ENCODE peak calls at places on chromosomes 6 and 20, in six cellular contexts. One of them, this sample, is unnamed.

GRCh38 chr6:137089305-137089704 is 44.5 kb upstream of the IL20RA start:
- DNase-seq in GM12864: no peak
- DNase-seq in brain microvascular endothelial cell: no peak
- DNase-seq in HFF-Myc: no peak
- DNase-seq in lower lobe of right lung: no peak
- DNase-seq in fibroblast of mammary gland: no peak
- DNase-seq in this sample: no peak

GRCh38 chr6:115360602-115361325 is 699.9 kb downstream of the FRK start:
- DNase-seq in GM12864: no peak
- DNase-seq in lower lobe of right lung: no peak
- DNase-seq in fibroblast of mammary gland: no peak
- DNase-seq in brain microvascular endothelial cell: no peak
- DNase-seq in HFF-Myc: no peak
- DNase-seq in this sample: no peak

GRCh38 chr20:56359212-56360132 is 698 bp downstream of the FAM210B start:
- DNase-seq in fibroblast of mammary gland: peak
- DNase-seq in HFF-Myc: no peak
- DNase-seq in brain microvascular endothelial cell: peak
- DNase-seq in GM12864: no peak
- DNase-seq in lower lobe of right lung: peak
- DNase-seq in this sample: peak

GRCh38 chr6:125503181-125503580 is 201.4 kb upstream of the HDDC2 start:
- DNase-seq in GM12864: no peak
- DNase-seq in brain microvascular endothelial cell: no peak
- DNase-seq in fibroblast of mammary gland: no peak
- DNase-seq in HFF-Myc: no peak
- DNase-seq in lower lobe of right lung: no peak
- DNase-seq in this sample: no peak

GRCh38 chr6:100472674-100473073 is 8.0 kb upstream of the SIM1 start:
- DNase-seq in lower lobe of right lung: no peak
- DNase-seq in GM12864: peak
- DNase-seq in fibroblast of mammary gland: peak
- DNase-seq in HFF-Myc: no peak
- DNase-seq in brain microvascular endothelial cell: peak
- DNase-seq in this sample: no peak

GRCh38 chr6:42661540-42662153 is 60.8 kb downstream of the PRPH2 start:
- DNase-seq in lower lobe of right lung: peak
- DNase-seq in HFF-Myc: peak
- DNase-seq in brain microvascular endothelial cell: peak
- DNase-seq in GM12864: peak
- DNase-seq in fibroblast of mammary gland: peak
- DNase-seq in this sample: peak

GRCh38 chr6:163820745-163821456 is 406.4 kb downstream of the QKI start:
- DNase-seq in HFF-Myc: no peak
- DNase-seq in brain microvascular endothelial cell: no peak
- DNase-seq in GM12864: no peak
- DNase-seq in fibroblast of mammary gland: no peak
- DNase-seq in lower lobe of right lung: no peak
- DNase-seq in this sample: no peak

GRCh38 chr6:159819932-159820640 is 20.0 kb downstream of the PNLDC1 start:
- DNase-seq in brain microvascular endothelial cell: no peak
- DNase-seq in lower lobe of right lung: peak
- DNase-seq in GM12864: peak
- DNase-seq in HFF-Myc: no peak
- DNase-seq in fibroblast of mammary gland: no peak
- DNase-seq in this sample: no peak

GRCh38 chr6:22328499-22328898 is 31.7 kb upstream of the PRL start:
- DNase-seq in HFF-Myc: no peak
- DNase-seq in brain microvascular endothelial cell: no peak
- DNase-seq in GM12864: no peak
- DNase-seq in fibroblast of mammary gland: peak
- DNase-seq in lower lobe of right lung: no peak
- DNase-seq in this sample: no peak

GRCh38 chr6:4846387-4846786 is 70.2 kb downstream of the CDYL start:
- DNase-seq in lower lobe of right lung: no peak
- DNase-seq in GM12864: no peak
- DNase-seq in HFF-Myc: no peak
- DNase-seq in fibroblast of mammary gland: no peak
- DNase-seq in brain microvascular endothelial cell: no peak
- DNase-seq in this sample: no peak

GRCh38 chr6:116971959-116972358 is 94.9 kb downstream of the RFX6 start:
- DNase-seq in HFF-Myc: peak
- DNase-seq in fibroblast of mammary gland: peak
- DNase-seq in lower lobe of right lung: no peak
- DNase-seq in brain microvascular endothelial cell: peak
- DNase-seq in GM12864: peak
- DNase-seq in this sample: peak

GRCh38 chr20:50815162-50815989 is 20.5 kb downstream of the BCAS4 start:
- DNase-seq in lower lobe of right lung: peak
- DNase-seq in GM12864: no peak
- DNase-seq in fibroblast of mammary gland: peak
- DNase-seq in brain microvascular endothelial cell: peak
- DNase-seq in HFF-Myc: no peak
- DNase-seq in this sample: peak

GRCh38 chr6:3591970-3592369 is 135.1 kb upstream of the SLC22A23 start:
- DNase-seq in lower lobe of right lung: no peak
- DNase-seq in fibroblast of mammary gland: peak
- DNase-seq in HFF-Myc: no peak
- DNase-seq in GM12864: no peak
- DNase-seq in brain microvascular endothelial cell: no peak
- DNase-seq in this sample: no peak

GRCh38 chr6:29680904-29681303 is at the start of gene ZFP57:
- DNase-seq in GM12864: no peak
- DNase-seq in brain microvascular endothelial cell: no peak
- DNase-seq in lower lobe of right lung: no peak
- DNase-seq in HFF-Myc: no peak
- DNase-seq in fibroblast of mammary gland: no peak
- DNase-seq in this sample: no peak

GRCh38 chr6:131657630-131658111 is 20.6 kb downstream of the ENPP3 start:
- DNase-seq in lower lobe of right lung: no peak
- DNase-seq in HFF-Myc: no peak
- DNase-seq in fibroblast of mammary gland: peak
- DNase-seq in brain microvascular endothelial cell: peak
- DNase-seq in GM12864: no peak
- DNase-seq in this sample: peak

GRCh38 chr6:119233327-119233984 is 116.1 kb downstream of the MAN1A1 start:
- DNase-seq in HFF-Myc: no peak
- DNase-seq in GM12864: no peak
- DNase-seq in brain microvascular endothelial cell: no peak
- DNase-seq in lower lobe of right lung: no peak
- DNase-seq in fibroblast of mammary gland: no peak
- DNase-seq in this sample: no peak

GRCh38 chr6:29627762-29628418 is 5.1 kb downstream of the GABBR1 start:
- DNase-seq in lower lobe of right lung: peak
- DNase-seq in fibroblast of mammary gland: peak
- DNase-seq in GM12864: no peak
- DNase-seq in brain microvascular endothelial cell: peak
- DNase-seq in HFF-Myc: peak
- DNase-seq in this sample: peak

GRCh38 chr20:44642203-44643153 is 9.0 kb downstream of the ADA start:
- DNase-seq in GM12864: no peak
- DNase-seq in brain microvascular endothelial cell: peak
- DNase-seq in fibroblast of mammary gland: peak
- DNase-seq in HFF-Myc: peak
- DNase-seq in lower lobe of right lung: peak
- DNase-seq in this sample: peak

GRCh38 chr20:32763202-32763999 is 1.2 kb downstream of the DNMT3B start:
- DNase-seq in GM12864: no peak
- DNase-seq in fibroblast of mammary gland: no peak
- DNase-seq in brain microvascular endothelial cell: no peak
- DNase-seq in lower lobe of right lung: no peak
- DNase-seq in HFF-Myc: no peak
- DNase-seq in this sample: no peak

GRCh38 chr20:36666181-36666740 is 20.3 kb upstream of the SLA2 start:
- DNase-seq in fibroblast of mammary gland: peak
- DNase-seq in lower lobe of right lung: no peak
- DNase-seq in HFF-Myc: no peak
- DNase-seq in GM12864: no peak
- DNase-seq in brain microvascular endothelial cell: peak
- DNase-seq in this sample: peak

GRCh38 chr6:75275067-75275466 is 9.5 kb downstream of the TMEM30A start:
- DNase-seq in GM12864: no peak
- DNase-seq in fibroblast of mammary gland: peak
- DNase-seq in brain microvascular endothelial cell: peak
- DNase-seq in lower lobe of right lung: no peak
- DNase-seq in HFF-Myc: peak
- DNase-seq in this sample: peak

GRCh38 chr20:51431321-51431720 is 111.2 kb downstream of the NFATC2 start:
- DNase-seq in fibroblast of mammary gland: no peak
- DNase-seq in brain microvascular endothelial cell: no peak
- DNase-seq in GM12864: no peak
- DNase-seq in HFF-Myc: no peak
- DNase-seq in lower lobe of right lung: no peak
- DNase-seq in this sample: no peak

GRCh38 chr20:50470249-50470858 is 39.8 kb upstream of the PTPN1 start:
- DNase-seq in GM12864: no peak
- DNase-seq in HFF-Myc: no peak
- DNase-seq in brain microvascular endothelial cell: peak
- DNase-seq in lower lobe of right lung: no peak
- DNase-seq in fibroblast of mammary gland: no peak
- DNase-seq in this sample: no peak

GRCh38 chr20:62935968-62936585 is 1.9 kb upstream of the GID8 start:
- DNase-seq in lower lobe of right lung: no peak
- DNase-seq in brain microvascular endothelial cell: no peak
- DNase-seq in HFF-Myc: no peak
- DNase-seq in GM12864: no peak
- DNase-seq in fibroblast of mammary gland: no peak
- DNase-seq in this sample: no peak
- TF ChIP-seq CTCF in lower lobe of right lung: no peak
- TF ChIP-seq CTCF in brain microvascular endothelial cell: no peak
- TF ChIP-seq CTCF in HFF-Myc: no peak
- TF ChIP-seq CTCF in GM12864: no peak
- TF ChIP-seq CTCF in fibroblast of mammary gland: no peak
- TF ChIP-seq CTCF in this sample: no peak

GRCh38 chr6:6317386-6317785 is 3.1 kb downstream of the F13A1 start:
- DNase-seq in GM12864: no peak
- DNase-seq in lower lobe of right lung: no peak
- DNase-seq in fibroblast of mammary gland: no peak
- DNase-seq in brain microvascular endothelial cell: no peak
- DNase-seq in HFF-Myc: no peak
- DNase-seq in this sample: no peak
- H3K4me3 ChIP-seq in GM12864: no peak
- H3K4me3 ChIP-seq in lower lobe of right lung: peak
- H3K4me3 ChIP-seq in fibroblast of mammary gland: no peak
- H3K4me3 ChIP-seq in brain microvascular endothelial cell: no peak
- H3K4me3 ChIP-seq in HFF-Myc: no peak
- H3K4me3 ChIP-seq in this sample: no peak

DNA sequence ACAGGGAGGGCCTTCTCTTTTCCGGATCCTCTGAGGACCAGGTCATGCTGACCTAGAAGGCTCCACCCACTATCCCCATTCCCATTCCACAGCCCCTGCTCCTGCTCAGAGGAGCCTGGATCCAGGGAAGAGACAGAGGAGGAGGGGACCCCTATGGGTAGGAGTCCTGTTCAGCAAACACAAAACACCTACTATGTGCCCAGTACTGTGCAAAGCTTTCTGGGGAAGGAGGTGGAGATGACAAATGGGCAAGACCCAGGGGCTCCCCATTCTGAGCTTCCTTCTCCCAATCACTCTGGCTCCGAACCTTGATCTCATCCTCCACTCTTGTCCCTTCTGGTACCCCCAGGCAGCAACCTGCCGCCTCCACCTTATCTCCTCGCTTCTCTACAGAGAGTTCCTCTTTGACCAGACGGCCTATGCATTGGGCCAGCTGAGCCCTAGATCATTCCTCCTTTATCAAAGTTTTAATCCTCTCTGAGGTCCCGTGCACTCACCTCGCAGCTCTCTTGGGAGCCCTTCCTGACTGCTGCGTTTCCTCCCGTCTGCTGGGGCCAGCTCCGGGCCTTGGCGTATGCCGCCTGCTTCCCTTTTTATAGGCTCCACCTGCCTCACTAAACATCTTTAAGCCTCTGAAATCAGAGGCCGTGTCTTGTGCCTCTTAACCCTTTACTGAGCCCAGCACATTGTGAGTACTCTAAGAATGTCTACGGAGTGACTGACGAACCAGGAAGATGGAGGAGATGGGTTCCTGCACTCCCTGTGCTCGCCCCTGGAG is 70.5 kb upstream of the CCDC167 start:
- DNase-seq in brain microvascular endothelial cell: no peak
- DNase-seq in lower lobe of right lung: no peak
- DNase-seq in GM12864: no peak
- DNase-seq in HFF-Myc: no peak
- DNase-seq in fibroblast of mammary gland: no peak
- DNase-seq in this sample: no peak
- TF ChIP-seq CTCF in brain microvascular endothelial cell: no peak
- TF ChIP-seq CTCF in lower lobe of right lung: no peak
- TF ChIP-seq CTCF in GM12864: no peak
- TF ChIP-seq CTCF in HFF-Myc: no peak
- TF ChIP-seq CTCF in fibroblast of mammary gland: no peak
- TF ChIP-seq CTCF in this sample: no peak

GRCh38 chr20:38018385-38018784 is 14.9 kb downstream of the TTI1 start:
- DNase-seq in GM12864: no peak
- DNase-seq in HFF-Myc: no peak
- DNase-seq in brain microvascular endothelial cell: no peak
- DNase-seq in fibroblast of mammary gland: no peak
- DNase-seq in lower lobe of right lung: no peak
- DNase-seq in this sample: no peak
- H3K4me3 ChIP-seq in GM12864: no peak
- H3K4me3 ChIP-seq in HFF-Myc: no peak
- H3K4me3 ChIP-seq in brain microvascular endothelial cell: no peak
- H3K4me3 ChIP-seq in fibroblast of mammary gland: no peak
- H3K4me3 ChIP-seq in lower lobe of right lung: no peak
- H3K4me3 ChIP-seq in this sample: no peak

GRCh38 chr6:31728767-31729514 is at the start of gene DDAH2:
- DNase-seq in brain microvascular endothelial cell: no peak
- DNase-seq in lower lobe of right lung: peak
- DNase-seq in GM12864: no peak
- DNase-seq in fibroblast of mammary gland: no peak
- DNase-seq in HFF-Myc: no peak
- DNase-seq in this sample: no peak
- TF ChIP-seq CTCF in brain microvascular endothelial cell: peak
- TF ChIP-seq CTCF in lower lobe of right lung: peak
- TF ChIP-seq CTCF in GM12864: peak
- TF ChIP-seq CTCF in fibroblast of mammary gland: peak
- TF ChIP-seq CTCF in HFF-Myc: peak
- TF ChIP-seq CTCF in this sample: no peak

This sample was measured in astrocyte of the spinal cord.